ENCODE peak calls at places on chromosome X, in five cellular contexts. N, Q, K, H and G are unnamed samples.

GRCh38 chrX:15150578-15150977 is 119.3 kb downstream of the ASB9 start:
- DNase-seq in N (no peak), Q (no peak), K (no peak), H (no peak), G (no peak)

GRCh38 chrX:74195605-74196004 is 108.4 kb upstream of the ZCCHC13 start:
- DNase-seq in N (no peak), Q (no peak), K (no peak), H (no peak), G (no peak)

GRCh38 chrX:109336141-109336540 is 145.7 kb downstream of the GUCY2F start:
- DNase-seq in N (no peak), Q (no peak), K (no peak), H (no peak), G (no peak)

GRCh38 chrX:110563276-110563675 is 204.6 kb downstream of the RTL9 start:
- DNase-seq in N (no peak), Q (no peak), K (peak), H (no peak), G (peak)

GRCh38 chrX:31383991-31384390 is 312.1 kb upstream of the FTHL17 start:
- DNase-seq in N (no peak), Q (no peak), K (no peak), H (no peak), G (no peak)

GRCh38 chrX:41923925-41924693 is 755 bp upstream of the CASK start:
- DNase-seq in N (peak), Q (peak), K (peak), H (peak), G (peak)

GRCh38 chrX:119468186-119468929 is at the start of gene SLC25A5:
- DNase-seq in N (peak), Q (peak), K (peak), H (peak), G (peak)

GRCh38 chrX:136495043-136495442 is 2.3 kb upstream of the HTATSF1 start:
- DNase-seq in N (no peak), Q (no peak), K (no peak), H (no peak), G (no peak)

GRCh38 chrX:136525738-136526606 is 6.0 kb upstream of the VGLL1 start:
- DNase-seq in N (peak), Q (peak), K (peak), H (peak), G (peak)

GRCh38 chrX:46978341-46979291 is 66.4 kb downstream of the JADE3 start:
- DNase-seq in N (peak), Q (peak), K (peak), H (peak), G (peak)

DNA sequence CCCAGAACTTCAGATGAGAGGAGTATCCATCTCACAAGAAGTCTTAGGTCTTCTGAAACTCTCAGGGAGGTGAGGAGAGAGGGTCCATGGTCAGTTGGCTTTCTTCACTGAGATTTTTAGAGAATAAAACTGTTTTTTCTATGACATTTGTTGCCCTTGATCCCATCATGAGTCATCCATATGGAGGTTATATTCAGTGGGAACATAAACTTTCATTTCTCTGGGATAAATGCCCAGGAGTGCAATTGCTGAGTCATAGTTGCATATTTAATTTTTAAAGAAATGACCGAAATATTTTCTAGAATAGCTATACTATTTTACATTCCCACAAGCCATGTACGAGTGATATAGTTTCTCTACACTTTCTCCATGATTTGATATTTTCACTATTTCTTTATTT is 67.1 kb downstream of the JADE3 start:
- DNase-seq in N (no peak), Q (no peak), K (peak), H (no peak), G (peak)
- H3K4me3 ChIP-seq in N (no peak), Q (no peak), K (no peak), H (no peak), G (no peak)

DNA sequence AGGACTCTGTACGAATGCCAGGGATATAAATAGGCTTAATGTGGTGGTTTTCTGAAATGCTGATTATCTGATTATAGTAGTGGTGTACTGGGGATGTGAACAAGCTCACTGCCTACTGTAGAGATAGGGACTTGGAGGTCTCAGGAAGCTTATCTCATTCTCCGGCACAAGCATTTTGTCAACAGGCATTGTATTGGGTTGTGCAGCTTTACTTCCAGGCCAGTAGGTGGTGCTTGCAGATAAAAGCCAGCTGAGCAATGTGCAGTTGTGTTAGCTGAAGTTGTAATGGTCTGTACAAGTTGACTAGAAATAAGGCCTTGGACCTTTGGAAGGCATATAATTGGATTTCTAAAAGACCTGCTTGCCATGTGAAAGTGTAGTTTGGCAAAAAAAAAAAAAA is 49.5 kb upstream of the TMLHE start:
- DNase-seq in N (no peak), Q (no peak), K (no peak), H (no peak), G (no peak)
- TF ChIP-seq CTCF in N (peak), Q (no peak), K (peak), H (no peak), G (peak)

DNA sequence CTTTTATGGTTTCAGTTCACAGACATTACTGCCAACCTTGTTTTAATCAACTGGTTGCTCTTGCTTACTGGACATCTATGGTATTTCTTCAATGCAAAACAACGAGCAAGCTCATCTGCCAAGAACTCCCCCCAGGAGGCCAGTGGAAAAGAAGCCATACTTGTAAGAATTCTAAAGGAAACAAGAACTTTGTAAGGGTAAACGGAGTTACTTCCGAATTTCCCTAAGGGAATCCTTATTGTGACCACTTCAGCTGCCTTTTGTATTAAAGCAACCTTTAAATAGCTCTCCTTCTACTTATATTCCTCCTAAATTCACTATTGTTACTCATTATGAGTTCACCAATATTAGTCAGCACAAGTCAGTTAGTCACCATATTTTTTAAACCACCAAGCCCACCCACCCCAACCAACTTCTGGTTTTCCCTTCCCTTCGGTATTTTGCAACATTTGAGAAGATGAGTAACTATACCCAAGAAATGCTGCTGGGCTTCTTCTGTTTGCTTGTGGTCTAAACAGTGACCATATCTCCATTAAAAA is 602.8 kb upstream of the DIPK2B start:
- DNase-seq in N (no peak), Q (no peak), K (peak), H (no peak), G (peak)
- H3K4me3 ChIP-seq in N (no peak), Q (no peak), K (peak), H (no peak), G (peak)

GRCh38 chrX:149908727-149909126 is 20.6 kb upstream of the HSFX4 start:
- DNase-seq in N (no peak), Q (no peak), K (no peak), H (no peak), G (no peak)

GRCh38 chrX:149908308-149908707 is 21.1 kb upstream of the HSFX4 start:
- DNase-seq in N (no peak), Q (no peak), K (no peak), H (no peak), G (no peak)

GRCh38 chrX:149909324-149910177 is 19.8 kb upstream of the HSFX4 start:
- DNase-seq in N (no peak), Q (no peak), K (no peak), H (no peak), G (no peak)

GRCh38 chrX:149898554-149898953 is 17.6 kb downstream of the MAGEA8 start:
- DNase-seq in N (no peak), Q (no peak), K (no peak), H (no peak), G (no peak)

GRCh38 chrX:149903889-149904748 is 23.1 kb downstream of the MAGEA8 start:
- DNase-seq in N (no peak), Q (no peak), K (peak), H (no peak), G (peak)
- TF ChIP-seq CTCF in N (no peak), Q (no peak), K (peak), H (no peak), G (peak)